ENCODE peak calls at places on chromosome 10, in five cellular contexts. E is Panc1, B is OCI-M1, J is activated gamma-delta T cell treated with Interleukin-2 at 50 U/mL for 16 hours, G is occipital lobe. M is an unnamed sample.

GRCh38 chr10:133318494-133319127 is 9.9 kb downstream of the ZNF511 start:
- DNase-seq in B (peak; percentile 91), G (no peak), J (peak; percentile 65), E (no peak), M (peak; percentile 28)

GRCh38 chr10:77667426-77668324 is 30.1 kb upstream of the KCNMA1 start:
- DNase-seq in B (no peak), G (no peak), J (no peak), E (no peak), M (peak; percentile 40)

GRCh38 chr10:127148066-127148932 is 48.1 kb downstream of the INSYN2A start:
- DNase-seq in G (no peak), J (no peak), E (peak; percentile 89), B (peak; percentile 52), M (no peak)

GRCh38 chr10:28592953-28593352 is 60.0 kb downstream of the WAC start:
- DNase-seq in E (no peak), G (no peak), B (peak; percentile 57), J (no peak), M (no peak)

GRCh38 chr10:106513328-106513727 is 651.2 kb downstream of the SORCS1 start:
- DNase-seq in B (no peak), J (no peak), G (no peak), E (no peak), M (no peak)

GRCh38 chr10:132422169-132422691 is 25.2 kb downstream of the PWWP2B start:
- DNase-seq in J (no peak), E (no peak), B (no peak), G (no peak), M (peak; percentile 63)

GRCh38 chr10:43226851-43227845 is 39.7 kb downstream of the RASGEF1A start:
- DNase-seq in B (no peak), E (no peak), J (peak; percentile 2), G (no peak), M (no peak)

GRCh38 chr10:52115823-52116222 is 198.3 kb upstream of the DKK1 start:
- DNase-seq in J (no peak), G (no peak), B (no peak), E (no peak), M (no peak)

GRCh38 chr10:69348824-69349541 is 67.7 kb downstream of the TACR2 start:
- DNase-seq in G (no peak), J (no peak), B (peak; percentile 36), E (peak; percentile 52), M (peak; percentile 71)

GRCh38 chr10:120612756-120613155 is 155.7 kb downstream of the PLPP4 start:
- DNase-seq in B (no peak), E (no peak), J (no peak), G (no peak), M (no peak)

GRCh38 chr10:129816702-129817101 is 147.4 kb downstream of the EBF3 start:
- DNase-seq in B (no peak), J (no peak), E (no peak), G (no peak), M (no peak)

GRCh38 chr10:44369296-44369695 is 15.6 kb downstream of the CXCL12 start:
- DNase-seq in E (no peak), B (no peak), J (no peak), G (no peak), M (no peak)

GRCh38 chr10:98041352-98042043 is 11.1 kb upstream of the CRTAC1 start:
- DNase-seq in E (peak; percentile 58), B (peak; percentile 82), G (peak; percentile 42), J (peak; percentile 29), M (no peak)

GRCh38 chr10:78148564-78148963 is 114.9 kb downstream of the RPS24 start:
- DNase-seq in B (no peak), J (no peak), G (no peak), E (no peak), M (no peak)

GRCh38 chr10:118423800-118424479 is 81.8 kb upstream of the FAM204A start:
- DNase-seq in J (peak; percentile 35), G (peak; percentile 41), E (peak; percentile 42), B (peak; percentile 90), M (peak; percentile 54)

GRCh38 chr10:126659750-126660149 is 10.7 kb downstream of the C10orf90 start:
- DNase-seq in E (no peak), G (no peak), J (no peak), B (no peak), M (no peak)

GRCh38 chr10:71569775-71570588 is 149.6 kb downstream of the C10orf105 start:
- DNase-seq in J (peak; percentile 83), G (peak; percentile 40), E (peak; percentile 38), B (peak; percentile 83), M (no peak)

GRCh38 chr10:77898323-77899079 is 28.1 kb downstream of the DLG5 start:
- DNase-seq in E (no peak), B (no peak), J (no peak), G (no peak), M (no peak)

M was measured in COR-L47.